ENCODE peak calls at places on chromosomes 6 and 20, in seven cellular contexts. T is left ventricle myocardium inferior, P is upper lobe of right lung, X is Peyer's patch, A is lower lobe of right lung, K is fibroblast of lung, E is neuronal stem cell. M is an unnamed sample. For H3K4me1, the result is how much of the 10 kb centered on the place peaks cover.

GRCh38 chr6:159981171-159981571 is 12.3 kb downstream of the IGF2R start:
- DNase-seq in P (no peak), T (no peak), A (no peak), E (no peak), X (no peak), K (no peak), M (no peak)

GRCh38 chr6:71602385-71602949 is 283.9 kb upstream of the RIMS1 start:
- DNase-seq in T (no peak), E (no peak), K (peak), P (no peak), A (no peak), X (no peak), M (no peak)

GRCh38 chr6:30530013-30530412 is 26.3 kb downstream of the GNL1 start:
- DNase-seq in T (no peak), K (no peak), E (no peak), P (no peak), X (no peak), A (no peak), M (no peak)

GRCh38 chr6:8074213-8074612 is 10.0 kb upstream of the BLOC1S5 start:
- DNase-seq in A (no peak), K (no peak), T (no peak), P (no peak), E (no peak), X (no peak), M (no peak)

GRCh38 chr6:2037230-2037926 is 208.0 kb downstream of the GMDS start:
- DNase-seq in X (no peak), P (no peak), T (no peak), A (no peak), E (no peak), K (peak), M (no peak)

GRCh38 chr20:13525225-13525940 is 113.3 kb downstream of the TASP1 start:
- DNase-seq in T (no peak), E (no peak), K (peak), X (no peak), A (no peak), P (no peak), M (no peak)

GRCh38 chr6:5671604-5672559 is 334.8 kb downstream of the NRN1 start:
- DNase-seq in K (peak), T (no peak), E (no peak), X (no peak), P (no peak), A (no peak), M (no peak)

GRCh38 chr6:132209351-132209750 is 191.9 kb downstream of the MOXD1 start:
- DNase-seq in E (no peak), K (no peak), T (no peak), X (no peak), A (no peak), P (no peak), M (no peak)

GRCh38 chr6:90285611-90286381 is 10.8 kb downstream of the BACH2 start:
- DNase-seq in T (peak), X (peak), A (peak), K (peak), E (no peak), P (peak), M (peak)

GRCh38 chr20:62555642-62556420 is 80.0 kb upstream of the GATA5 start:
- DNase-seq in A (no peak), K (no peak), X (no peak), T (no peak), P (no peak), E (no peak), M (no peak)

GRCh38 chr6:3510617-3511016 is 53.8 kb upstream of the SLC22A23 start:
- DNase-seq in T (no peak), E (no peak), K (no peak), P (no peak), X (no peak), A (no peak), M (no peak)

GRCh38 chr6:154447929-154448328 is 62.6 kb downstream of the CNKSR3 start:
- DNase-seq in E (no peak), P (no peak), A (no peak), T (no peak), X (no peak), K (peak), M (no peak)

GRCh38 chr6:162058281-162058875 is 669.2 kb downstream of the PRKN start:
- DNase-seq in P (no peak), K (peak), T (peak), X (no peak), A (no peak), E (no peak), M (peak)

GRCh38 chr6:50822078-50822476 is 3.4 kb downstream of the TFAP2B start:
- DNase-seq in P (no peak), X (no peak), A (no peak), E (no peak), T (no peak), K (no peak), M (no peak)

GRCh38 chr6:147192278-147192911 is 11.8 kb upstream of the STXBP5 start:
- DNase-seq in K (no peak), X (no peak), T (no peak), P (no peak), E (no peak), A (no peak), M (no peak)

GRCh38 chr20:62918830-62919229 is 7.5 kb downstream of the DIDO1 start:
- DNase-seq in K (no peak), P (no peak), T (no peak), X (peak), A (peak), E (no peak), M (no peak)

GRCh38 chr20:11182715-11183114 is 508.9 kb upstream of the JAG1 start:
- DNase-seq in T (no peak), K (no peak), A (no peak), E (no peak), P (no peak), X (no peak), M (no peak)

GRCh38 chr20:57283867-57284266 is 17.4 kb upstream of the BMP7 start:
- DNase-seq in X (no peak), P (no peak), T (no peak), E (no peak), A (no peak), K (no peak), M (no peak)

GRCh38 chr6:13375360-13375878 is 47.1 kb upstream of the TBC1D7 start:
- DNase-seq in X (no peak), P (no peak), T (no peak), K (no peak), A (no peak), E (no peak), M (no peak)

GRCh38 chr6:137707590-137708360 is 159.3 kb upstream of the TNFAIP3 start:
- DNase-seq in P (no peak), X (peak), E (peak), T (peak), K (peak), A (peak), M (no peak)

GRCh38 chr6:55578537-55579363 is at the start of gene HMGCLL1:
- DNase-seq in P (peak), K (peak), X (no peak), E (peak), A (peak), T (peak), M (peak)

GRCh38 chr6:45438849-45439406 is 61.2 kb upstream of the SUPT3H start:
- DNase-seq in E (no peak), X (no peak), P (no peak), T (no peak), A (no peak), K (peak), M (no peak)

GRCh38 chr6:148599967-148600426 is 146.8 kb upstream of the UST start:
- DNase-seq in P (no peak), E (peak), X (no peak), T (no peak), K (no peak), A (no peak), M (no peak)

GRCh38 chr6:68473433-68474210 is 161.5 kb upstream of the ADGRB3 start:
- DNase-seq in X (no peak), A (no peak), E (no peak), P (no peak), K (no peak), T (no peak), M (no peak)

GRCh38 chr20:53995949-53996348 is 74.4 kb downstream of the BCAS1 start:
- DNase-seq in P (no peak), T (no peak), K (peak), E (no peak), X (no peak), A (no peak), M (no peak)

GRCh38 chr20:46167080-46167479 is 49.0 kb downstream of the CD40 start:
- DNase-seq in K (no peak), X (no peak), E (no peak), T (no peak), A (no peak), P (no peak), M (no peak)

GRCh38 chr20:37901667-37902503 is 1.0 kb upstream of the VSTM2L start:
- DNase-seq in T (no peak), E (no peak), P (no peak), A (no peak), X (peak), K (peak), M (no peak)

GRCh38 chr20:41249371-41249770 is 68.2 kb downstream of the ZHX3 start:
- DNase-seq in P (no peak), X (peak), K (peak), E (peak), T (peak), A (no peak), M (peak)

GRCh38 chr6:105900120-105900937 is 185.8 kb upstream of the PRDM1 start:
- DNase-seq in X (no peak), E (no peak), T (no peak), A (no peak), P (no peak), K (peak), M (no peak)

GRCh38 chr20:36862857-36863668 is 12.9 kb upstream of the TLDC2 start:
- DNase-seq in P (no peak), X (no peak), E (no peak), A (no peak), T (no peak), K (no peak), M (no peak)

GRCh38 chr20:46458891-46459750 is 52.7 kb upstream of the ELMO2 start:
- DNase-seq in A (peak), K (no peak), X (peak), T (peak), E (peak), P (peak), M (peak)

GRCh38 chr6:35737413-35738211 is 780 bp downstream of the ARMC12 start:
- DNase-seq in A (no peak), E (no peak), T (no peak), X (no peak), K (peak), P (no peak), M (no peak)

GRCh38 chr6:151294561-151295101 is 54.9 kb downstream of the AKAP12 start:
- DNase-seq in E (no peak), A (no peak), K (peak), X (no peak), P (no peak), T (no peak), M (no peak)

GRCh38 chr6:692356-692851 is 535 bp downstream of the EXOC2 start:
- DNase-seq in X (peak), E (peak), T (peak), A (peak), P (peak), K (peak), M (peak)

GRCh38 chr6:145244712-145245111 is 490.6 kb downstream of the EPM2A start:
- DNase-seq in X (no peak), P (no peak), K (no peak), T (no peak), E (no peak), A (no peak), M (no peak)

GRCh38 chr6:35717449-35718353 is 19.1 kb upstream of the ARMC12 start:
- DNase-seq in A (no peak), X (peak), P (peak), K (no peak), T (no peak), E (no peak), M (no peak)

GRCh38 chr6:4212588-4212987 is 77.2 kb upstream of the ECI2 start:
- DNase-seq in X (no peak), K (no peak), P (no peak), T (no peak), A (no peak), E (no peak), M (peak)

GRCh38 chr20:10074513-10074912 is 39.7 kb downstream of the ANKEF1 start:
- DNase-seq in P (no peak), X (no peak), E (no peak), K (peak), T (peak), A (no peak), M (no peak)

GRCh38 chr6:21856096-21856825 is 262.7 kb downstream of the SOX4 start:
- DNase-seq in K (peak), P (no peak), E (no peak), A (no peak), X (no peak), T (no peak), M (no peak)

GRCh38 chr6:112443666-112444065 is 96.5 kb downstream of the RFPL4B start:
- DNase-seq in K (peak), X (peak), P (no peak), T (peak), E (no peak), A (no peak), M (peak)

GRCh38 chr6:166492092-166492491 is 94.4 kb downstream of the RAMACL start:
- DNase-seq in P (no peak), X (no peak), A (no peak), T (no peak), E (no peak), K (no peak), M (no peak)
- H3K4me1 ChIP-seq in P (under half), X (under half), A (under half), T (under half), E (under half), K (under half), M (under half)

GRCh38 chr6:127879685-127880084 is 21.2 kb downstream of the THEMIS start:
- DNase-seq in E (peak), P (no peak), X (no peak), T (no peak), K (peak), A (no peak), M (no peak)
- H3K4me1 ChIP-seq in E (under half), P (under half), X (under half), T (under half), K (under half), A (under half), M (under half)

GRCh38 chr20:19978511-19979210 is 38.5 kb upstream of the NAA20 start:
- DNase-seq in X (no peak), T (peak), A (no peak), K (no peak), P (no peak), E (no peak), M (peak)

GRCh38 chr20:19975901-19976300 is 41.3 kb upstream of the NAA20 start:
- DNase-seq in K (peak), X (no peak), T (no peak), P (no peak), A (no peak), E (no peak), M (no peak)

GRCh38 chr20:19975436-19975799 is 41.7 kb upstream of the NAA20 start:
- DNase-seq in A (peak), X (no peak), K (peak), E (no peak), P (peak), T (peak), M (no peak)

GRCh38 chr20:19976595-19977372 is 40.4 kb upstream of the NAA20 start:
- DNase-seq in A (peak), T (peak), K (peak), X (no peak), P (peak), E (no peak), M (peak)

GRCh38 chr20:19977373-19977770 is 39.8 kb upstream of the NAA20 start:
- DNase-seq in T (no peak), X (no peak), P (no peak), K (peak), A (no peak), E (no peak), M (no peak)
- H3K4me1 ChIP-seq in T (half or more), X (under half), P (half or more), K (under half), A (half or more), E (under half), M (half or more)

GRCh38 chr20:51660741-51661608 is 107.2 kb downstream of the ATP9A start:
- DNase-seq in K (peak), E (no peak), X (no peak), P (no peak), A (no peak), T (no peak), M (no peak)

GRCh38 chr20:51666126-51666525 is 102.1 kb downstream of the ATP9A start:
- DNase-seq in P (no peak), T (no peak), K (no peak), E (no peak), A (no peak), X (no peak), M (no peak)

GRCh38 chr20:51659491-51660050 is 108.6 kb downstream of the ATP9A start:
- DNase-seq in X (no peak), P (no peak), E (no peak), T (no peak), A (no peak), K (no peak), M (no peak)

GRCh38 chr20:51665543-51666118 is 102.6 kb downstream of the ATP9A start:
- DNase-seq in E (no peak), T (no peak), K (no peak), A (no peak), P (no peak), X (no peak), M (no peak)

DNA sequence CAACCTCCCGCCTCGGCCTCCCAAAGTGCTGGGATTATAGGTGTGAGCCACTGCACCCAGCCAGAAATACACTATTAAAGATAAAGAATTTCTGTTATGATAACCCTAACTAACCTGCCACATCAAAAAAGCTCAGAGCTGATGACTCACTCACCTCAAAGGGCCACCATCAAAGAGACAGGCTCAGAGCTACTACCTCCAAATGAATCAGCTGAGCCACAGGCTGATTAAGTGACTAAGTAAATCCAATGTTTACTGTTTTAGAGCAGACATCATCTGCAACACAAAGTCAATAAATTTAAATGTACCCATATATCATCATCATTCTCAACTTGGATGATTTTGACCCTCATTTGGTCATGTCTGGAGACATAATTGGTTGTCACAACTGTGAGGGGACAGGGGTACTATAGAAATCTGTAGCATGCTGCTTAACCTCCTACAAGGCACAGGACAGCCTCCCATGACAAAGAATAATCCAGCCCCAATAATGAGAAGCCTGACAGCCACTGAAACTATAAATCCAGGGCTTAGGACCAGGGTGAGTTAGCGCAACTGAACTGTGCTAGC is 106.5 kb downstream of the ATP9A start:
- DNase-seq in A (no peak), K (peak), E (no peak), X (no peak), P (no peak), T (no peak), M (no peak)
- H3K4me1 ChIP-seq in A (under half), K (under half), E (under half), X (under half), P (under half), T (under half), M (under half)

M was measured in heart right ventricle.